ENCODE peak calls at places on chromosomes 3 and 15, in ten cellular contexts. I is psoas muscle; Z is heart right ventricle; E is CD4-positive, CD25-positive, alpha-beta regulatory T cell; C is heart left ventricle; Q is cardiac muscle cell; O is tibial artery; J is mesenchymal stem cell; D is HCT116; G is upper lobe of right lung. L is an unnamed sample.

GRCh38 chr15:42404461-42405235 is 45.3 kb downstream of the CAPN3 start:
- DNase-seq in D (no peak), I (peak; percentile 75), G (no peak), E (no peak), C (no peak), Q (no peak), J (no peak), Z (no peak), O (no peak), L (no peak)

GRCh38 chr3:128554100-128554464 is 61.1 kb upstream of the GATA2 start:
- DNase-seq in I (no peak), C (no peak), O (peak; percentile 44), Q (no peak), J (peak; percentile 54), E (no peak), G (peak; percentile 30), D (no peak), Z (no peak), L (peak; percentile 50)

GRCh38 chr15:60660290-60661051 is 181.5 kb upstream of the ICE2 start:
- DNase-seq in D (no peak), G (no peak), I (no peak), C (no peak), Q (no peak), J (peak; percentile 85), E (no peak), Z (no peak), O (no peak), L (no peak)

GRCh38 chr3:72660270-72661114 is 187.8 kb downstream of the SHQ1 start:
- DNase-seq in J (no peak), E (no peak), D (no peak), C (no peak), Z (no peak), I (no peak), Q (no peak), O (no peak), G (no peak), L (no peak)

GRCh38 chr3:50317303-50317702 is 5.2 kb downstream of the HYAL2 start:
- DNase-seq in Z (no peak), D (peak; percentile 58), C (peak; percentile 28), J (no peak), O (no peak), E (no peak), G (peak; percentile 73), Q (no peak), I (no peak), L (no peak)

GRCh38 chr3:58473275-58473674 is 18.6 kb upstream of the KCTD6 start:
- DNase-seq in Q (no peak), J (no peak), Z (no peak), G (no peak), E (no peak), O (no peak), I (no peak), D (no peak), C (no peak), L (no peak)

GRCh38 chr3:79766474-79767193 is 1.2 kb downstream of the ROBO1 start:
- DNase-seq in Z (no peak), J (no peak), G (no peak), C (no peak), D (no peak), I (no peak), Q (peak; percentile 13), O (no peak), E (no peak), L (no peak)

GRCh38 chr15:101455291-101455916 is 34.1 kb downstream of the PCSK6 start:
- DNase-seq in C (peak; percentile 52), Z (no peak), I (peak; percentile 81), E (no peak), Q (no peak), O (no peak), G (no peak), J (peak; percentile 67), D (no peak), L (no peak)

GRCh38 chr15:39979606-39980005 is 45.7 kb downstream of the EIF2AK4 start:
- DNase-seq in J (no peak), O (no peak), E (no peak), I (no peak), Q (no peak), D (no peak), G (no peak), C (no peak), Z (no peak), L (no peak)

GRCh38 chr3:46489875-46490274 is 7.9 kb upstream of the RTP3 start:
- DNase-seq in O (no peak), E (no peak), Q (no peak), I (no peak), D (no peak), C (no peak), Z (no peak), J (peak; percentile 84), G (no peak), L (no peak)

GRCh38 chr3:190860531-190860930 is 2.0 kb downstream of the GMNC start:
- DNase-seq in G (no peak), Q (no peak), D (no peak), O (no peak), I (no peak), E (no peak), J (no peak), Z (no peak), C (no peak), L (no peak)

GRCh38 chr3:48143977-48144376 is 44.2 kb downstream of the CDC25A start:
- DNase-seq in D (no peak), C (no peak), G (no peak), Q (no peak), J (no peak), E (no peak), I (no peak), O (no peak), Z (no peak), L (no peak)

GRCh38 chr3:46731795-46732194 is 14.1 kb upstream of the PRSS50 start:
- DNase-seq in Z (no peak), D (no peak), J (no peak), G (no peak), O (no peak), I (no peak), C (no peak), E (no peak), Q (no peak), L (no peak)

GRCh38 chr15:31214864-31215489 is 111.7 kb upstream of the KLF13 start:
- DNase-seq in O (peak; percentile 92), D (no peak), Z (peak; percentile 54), Q (no peak), J (no peak), C (peak; percentile 45), G (peak; percentile 92), E (no peak), I (peak; percentile 76), L (peak; percentile 89)

GRCh38 chr15:59311245-59311644 is 61.4 kb downstream of the MYO1E start:
- DNase-seq in I (no peak), O (no peak), J (no peak), Q (no peak), C (no peak), E (no peak), D (no peak), G (no peak), Z (no peak), L (no peak)
- H3K4me1 ChIP-seq in I (peaks cover 36% of the 10 kb centered on the region), O (peaks cover 56% of the 10 kb centered on the region), J (peaks cover 23% of the 10 kb centered on the region), Q (peaks cover 7% of the 10 kb centered on the region), C (peaks cover 35% of the 10 kb centered on the region), E (no peaks in the 10 kb centered on the region), D (peaks cover 55% of the 10 kb centered on the region), G (peaks cover 30% of the 10 kb centered on the region), Z (peaks cover 10% of the 10 kb centered on the region), L (no peaks in the 10 kb centered on the region)

GRCh38 chr3:198113219-198114053 is 153.4 kb downstream of the LMLN start:
- DNase-seq in D (no peak), O (no peak), J (peak; percentile 3), Z (peak; percentile 15), E (no peak), C (peak; percentile 34), G (no peak), I (peak; percentile 65), Q (peak; percentile 52), L (no peak)

GRCh38 chr3:198107840-198108734 is 148.1 kb downstream of the LMLN start:
- DNase-seq in J (no peak), E (no peak), G (no peak), O (no peak), I (no peak), Z (no peak), C (no peak), D (no peak), Q (no peak), L (no peak)

GRCh38 chr3:198108756-198109155 is 148.7 kb downstream of the LMLN start:
- DNase-seq in E (no peak), D (no peak), O (no peak), I (no peak), C (no peak), J (no peak), Z (no peak), G (no peak), Q (no peak), L (no peak)

GRCh38 chr3:198109883-198110282 is 149.9 kb downstream of the LMLN start:
- DNase-seq in Q (no peak), I (no peak), E (no peak), J (no peak), G (no peak), Z (no peak), C (no peak), D (no peak), O (no peak), L (no peak)

GRCh38 chr3:198112031-198112430 is 152.0 kb downstream of the LMLN start:
- DNase-seq in G (no peak), J (no peak), Q (no peak), I (no peak), Z (no peak), C (no peak), O (no peak), E (no peak), D (no peak), L (no peak)
- H3K4me3 ChIP-seq in G (no peak overlapping the region), J (no peak overlapping the region), Q (no peak overlapping the region), I (no peak overlapping the region), Z (no peak overlapping the region), C (no peak overlapping the region), O (no peak overlapping the region), E (no peak overlapping the region), D (no peak overlapping the region), L (no peak overlapping the region)

DNA sequence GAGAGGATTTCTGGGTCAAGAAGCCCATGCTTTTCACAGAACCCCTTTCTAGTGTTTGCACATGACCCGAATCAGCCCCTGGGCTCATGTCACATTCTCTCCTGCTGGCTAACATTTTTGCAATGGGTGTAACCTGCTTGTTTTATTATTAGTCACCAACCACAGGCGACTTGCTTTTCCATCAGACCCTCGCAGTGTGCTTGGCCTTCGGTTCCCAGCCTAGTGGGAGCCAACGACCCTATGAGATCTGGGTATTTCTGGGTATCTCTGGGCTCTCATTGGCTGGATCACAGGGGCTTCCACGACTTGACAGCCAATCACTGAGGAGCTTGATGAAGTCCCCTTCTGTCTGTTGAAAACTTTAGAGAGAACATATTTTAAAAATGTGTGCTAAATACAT is 11.0 kb upstream of the FBLN2 start:
- DNase-seq in D (peak; percentile 88), G (no peak), Z (no peak), Q (no peak), J (peak; percentile 85), C (no peak), I (no peak), O (peak; percentile 73), E (no peak), L (peak; percentile 69)
- H3K4me1 ChIP-seq in D (peaks cover 52% of the 10 kb centered on the region), G (peaks cover 4% of the 10 kb centered on the region), Z (peaks cover 6% of the 10 kb centered on the region), Q (peaks cover 4% of the 10 kb centered on the region), J (peaks cover 40% of the 10 kb centered on the region), C (peaks cover 10% of the 10 kb centered on the region), I (no peaks in the 10 kb centered on the region), O (peaks cover 18% of the 10 kb centered on the region), E (no peaks in the 10 kb centered on the region), L (no peaks in the 10 kb centered on the region)

DNA sequence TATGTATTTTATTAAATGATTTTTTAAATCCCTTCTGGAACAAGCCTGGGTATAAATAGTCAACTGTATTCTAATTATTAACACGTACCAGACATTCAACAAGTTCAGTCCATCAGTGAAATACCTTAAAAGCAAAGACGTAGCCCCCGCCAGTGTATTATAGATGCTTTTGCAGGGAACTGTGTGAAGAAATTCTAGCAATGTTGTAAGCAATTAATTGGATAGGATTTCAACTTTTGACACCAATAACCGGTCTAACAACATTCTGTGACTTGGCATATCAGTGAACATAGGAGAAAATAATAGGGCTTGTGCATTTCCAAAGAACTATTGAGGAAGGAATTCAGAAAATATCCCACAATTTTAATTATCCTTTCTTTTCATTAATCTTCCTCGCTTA is 67.2 kb upstream of the TGFBR2 start:
- DNase-seq in I (no peak), G (no peak), Q (no peak), D (peak; percentile 19), O (no peak), E (no peak), J (no peak), C (no peak), Z (no peak), L (no peak)
- H3K4me3 ChIP-seq in I (no peak overlapping the region), G (no peak overlapping the region), Q (no peak overlapping the region), D (peak overlapping the region; percentile 40), O (no peak overlapping the region), E (no peak overlapping the region), J (no peak overlapping the region), C (no peak overlapping the region), Z (no peak overlapping the region), L (no peak overlapping the region)

L was measured in sigmoid colon.